ENCODE peak calls at places on chromosomes 5 and 9, in eight cellular contexts. One of them, this sample, is unnamed.

GRCh38 chr5:112146323-112146848 is 272.7 kb downstream of the EPB41L4A start:
- DNase-seq in AG10803: peak; percentile 95
- DNase-seq in sigmoid colon: peak; percentile 78
- DNase-seq in cardiac fibroblast: peak; percentile 97
- DNase-seq in choroid plexus epithelial cell: peak; percentile 94
- DNase-seq in Panc1: no peak
- DNase-seq in tibial artery: peak; percentile 53
- DNase-seq in neural progenitor cell: no peak
- DNase-seq in this sample: peak; percentile 86

GRCh38 chr9:2116073-2116472 is 100.9 kb downstream of the SMARCA2 start:
- DNase-seq in choroid plexus epithelial cell: peak; percentile 38
- DNase-seq in sigmoid colon: no peak
- DNase-seq in Panc1: no peak
- DNase-seq in cardiac fibroblast: peak; percentile 31
- DNase-seq in neural progenitor cell: peak; percentile 57
- DNase-seq in tibial artery: no peak
- DNase-seq in AG10803: peak; percentile 37
- DNase-seq in this sample: peak; percentile 12

GRCh38 chr9:102032614-102033013 is 294.2 kb upstream of the GRIN3A start:
- DNase-seq in neural progenitor cell: no peak
- DNase-seq in cardiac fibroblast: no peak
- DNase-seq in AG10803: no peak
- DNase-seq in sigmoid colon: no peak
- DNase-seq in choroid plexus epithelial cell: no peak
- DNase-seq in tibial artery: no peak
- DNase-seq in Panc1: no peak
- DNase-seq in this sample: no peak

GRCh38 chr5:123874600-123875201 is 362.7 kb downstream of the CSNK1G3 start:
- DNase-seq in Panc1: no peak
- DNase-seq in tibial artery: no peak
- DNase-seq in sigmoid colon: no peak
- DNase-seq in choroid plexus epithelial cell: peak; percentile 87
- DNase-seq in AG10803: peak; percentile 20
- DNase-seq in cardiac fibroblast: no peak
- DNase-seq in neural progenitor cell: peak; percentile 86
- DNase-seq in this sample: peak; percentile 37

GRCh38 chr5:6496207-6496584 is 47.5 kb downstream of the UBE2QL1 start:
- DNase-seq in sigmoid colon: no peak
- DNase-seq in Panc1: no peak
- DNase-seq in choroid plexus epithelial cell: no peak
- DNase-seq in neural progenitor cell: no peak
- DNase-seq in cardiac fibroblast: no peak
- DNase-seq in AG10803: no peak
- DNase-seq in tibial artery: no peak
- DNase-seq in this sample: no peak

GRCh38 chr9:70352802-70353201 is 61.7 kb downstream of the KLF9 start:
- DNase-seq in cardiac fibroblast: peak; percentile 31
- DNase-seq in AG10803: peak; percentile 17
- DNase-seq in tibial artery: no peak
- DNase-seq in sigmoid colon: no peak
- DNase-seq in Panc1: no peak
- DNase-seq in neural progenitor cell: no peak
- DNase-seq in choroid plexus epithelial cell: peak; percentile 28
- DNase-seq in this sample: peak; percentile 23

GRCh38 chr5:137470111-137470920 is 28.8 kb downstream of the SPOCK1 start:
- DNase-seq in choroid plexus epithelial cell: peak; percentile 73
- DNase-seq in sigmoid colon: peak; percentile 78
- DNase-seq in AG10803: peak; percentile 97
- DNase-seq in cardiac fibroblast: peak; percentile 99
- DNase-seq in neural progenitor cell: no peak
- DNase-seq in tibial artery: peak; percentile 80
- DNase-seq in Panc1: peak; percentile 96
- DNase-seq in this sample: peak; percentile 88

GRCh38 chr5:156096259-156096658 is 230.7 kb upstream of the SGCD start:
- DNase-seq in AG10803: peak; percentile 97
- DNase-seq in choroid plexus epithelial cell: no peak
- DNase-seq in cardiac fibroblast: no peak
- DNase-seq in neural progenitor cell: no peak
- DNase-seq in tibial artery: no peak
- DNase-seq in sigmoid colon: no peak
- DNase-seq in Panc1: no peak
- DNase-seq in this sample: peak; percentile 3

GRCh38 chr5:73834693-73835092 is 208.7 kb downstream of the ARHGEF28 start:
- DNase-seq in Panc1: no peak
- DNase-seq in tibial artery: no peak
- DNase-seq in neural progenitor cell: no peak
- DNase-seq in choroid plexus epithelial cell: no peak
- DNase-seq in cardiac fibroblast: no peak
- DNase-seq in sigmoid colon: no peak
- DNase-seq in AG10803: no peak
- DNase-seq in this sample: no peak

GRCh38 chr5:33272288-33272687 is 168.5 kb upstream of the TARS1 start:
- DNase-seq in choroid plexus epithelial cell: peak; percentile 90
- DNase-seq in tibial artery: no peak
- DNase-seq in Panc1: peak; percentile 86
- DNase-seq in cardiac fibroblast: peak; percentile 95
- DNase-seq in AG10803: peak; percentile 90
- DNase-seq in sigmoid colon: no peak
- DNase-seq in neural progenitor cell: no peak
- DNase-seq in this sample: peak; percentile 58

GRCh38 chr5:148996270-148996669 is 66.6 kb downstream of the SH3TC2 start:
- DNase-seq in AG10803: no peak
- DNase-seq in Panc1: no peak
- DNase-seq in neural progenitor cell: no peak
- DNase-seq in sigmoid colon: no peak
- DNase-seq in tibial artery: no peak
- DNase-seq in cardiac fibroblast: no peak
- DNase-seq in choroid plexus epithelial cell: no peak
- DNase-seq in this sample: no peak

GRCh38 chr9:84668204-84669007 is 1.1 kb upstream of the NTRK2 start:
- DNase-seq in tibial artery: peak; percentile 72
- DNase-seq in neural progenitor cell: peak; percentile 95
- DNase-seq in cardiac fibroblast: peak; percentile 58
- DNase-seq in sigmoid colon: no peak
- DNase-seq in AG10803: peak; percentile 42
- DNase-seq in choroid plexus epithelial cell: peak; percentile 36
- DNase-seq in Panc1: no peak
- DNase-seq in this sample: peak; percentile 12

GRCh38 chr5:122498163-122498562 is 186.1 kb downstream of the SNCAIP start:
- DNase-seq in neural progenitor cell: peak; percentile 63
- DNase-seq in cardiac fibroblast: no peak
- DNase-seq in choroid plexus epithelial cell: peak; percentile 22
- DNase-seq in sigmoid colon: no peak
- DNase-seq in AG10803: peak; percentile 42
- DNase-seq in tibial artery: no peak
- DNase-seq in Panc1: no peak
- DNase-seq in this sample: peak; percentile 27

GRCh38 chr9:136831002-136831719 is 11.1 kb upstream of the AJM1 start:
- DNase-seq in AG10803: no peak
- DNase-seq in Panc1: no peak
- DNase-seq in sigmoid colon: no peak
- DNase-seq in neural progenitor cell: no peak
- DNase-seq in tibial artery: no peak
- DNase-seq in cardiac fibroblast: no peak
- DNase-seq in choroid plexus epithelial cell: no peak
- DNase-seq in this sample: no peak

DNA sequence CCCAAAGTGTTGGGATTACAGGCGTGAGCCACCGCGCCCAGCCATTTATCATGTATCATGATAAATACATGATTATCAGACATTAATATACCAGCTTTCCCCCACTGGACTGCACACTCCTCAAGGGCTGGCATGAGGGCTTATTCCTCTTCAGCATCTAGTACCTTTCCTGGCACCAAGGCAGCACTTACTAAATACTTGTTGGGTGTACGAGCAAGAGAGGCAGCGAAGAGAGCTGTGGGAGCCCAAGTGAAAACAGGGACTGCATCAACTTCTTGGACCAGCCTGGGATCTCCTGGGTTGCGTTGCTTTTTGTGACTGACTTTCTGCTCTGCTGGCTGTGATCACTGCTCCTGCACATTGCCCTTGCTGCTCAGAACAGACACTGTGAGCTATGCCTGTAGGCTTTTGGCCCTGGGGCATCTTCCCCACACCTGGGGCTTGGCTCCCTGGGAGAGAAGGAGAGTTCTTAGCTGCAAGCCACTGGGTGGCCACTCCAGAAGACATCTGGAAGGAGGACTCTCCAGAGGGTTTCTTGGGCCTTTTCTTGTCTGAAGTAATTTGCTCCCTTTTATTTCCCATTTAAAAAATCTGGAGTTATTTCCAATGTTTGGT is 224.3 kb downstream of the NR3C1 start:
- DNase-seq in cardiac fibroblast: no peak
- DNase-seq in choroid plexus epithelial cell: no peak
- DNase-seq in sigmoid colon: no peak
- DNase-seq in tibial artery: no peak
- DNase-seq in AG10803: no peak
- DNase-seq in Panc1: no peak
- DNase-seq in neural progenitor cell: no peak
- DNase-seq in this sample: no peak
- TF ChIP-seq CTCF in cardiac fibroblast: no peak
- TF ChIP-seq CTCF in choroid plexus epithelial cell: no peak
- TF ChIP-seq CTCF in sigmoid colon: no peak
- TF ChIP-seq CTCF in tibial artery: no peak
- TF ChIP-seq CTCF in AG10803: no peak
- TF ChIP-seq CTCF in Panc1: no peak
- TF ChIP-seq CTCF in neural progenitor cell: no peak
- TF ChIP-seq CTCF in this sample: no peak

GRCh38 chr5:58493136-58493535 is 1.9 kb downstream of the GAPT start:
- DNase-seq in sigmoid colon: no peak
- DNase-seq in neural progenitor cell: no peak
- DNase-seq in tibial artery: no peak
- DNase-seq in cardiac fibroblast: no peak
- DNase-seq in AG10803: no peak
- DNase-seq in Panc1: no peak
- DNase-seq in choroid plexus epithelial cell: no peak
- DNase-seq in this sample: no peak

GRCh38 chr5:58499951-58500350 is 8.7 kb downstream of the GAPT start:
- DNase-seq in cardiac fibroblast: no peak
- DNase-seq in neural progenitor cell: no peak
- DNase-seq in tibial artery: no peak
- DNase-seq in sigmoid colon: no peak
- DNase-seq in Panc1: no peak
- DNase-seq in AG10803: no peak
- DNase-seq in choroid plexus epithelial cell: no peak
- DNase-seq in this sample: no peak

GRCh38 chr5:58499231-58499630 is 8.0 kb downstream of the GAPT start:
- DNase-seq in Panc1: no peak
- DNase-seq in AG10803: no peak
- DNase-seq in sigmoid colon: no peak
- DNase-seq in choroid plexus epithelial cell: no peak
- DNase-seq in neural progenitor cell: no peak
- DNase-seq in cardiac fibroblast: no peak
- DNase-seq in tibial artery: no peak
- DNase-seq in this sample: no peak

GRCh38 chr5:58497956-58498942 is 7.0 kb downstream of the GAPT start:
- DNase-seq in Panc1: no peak
- DNase-seq in neural progenitor cell: peak; percentile 46
- DNase-seq in choroid plexus epithelial cell: peak; percentile 64
- DNase-seq in sigmoid colon: no peak
- DNase-seq in cardiac fibroblast: peak; percentile 57
- DNase-seq in tibial artery: peak; percentile 24
- DNase-seq in AG10803: peak; percentile 30
- DNase-seq in this sample: peak; percentile 48

DNA sequence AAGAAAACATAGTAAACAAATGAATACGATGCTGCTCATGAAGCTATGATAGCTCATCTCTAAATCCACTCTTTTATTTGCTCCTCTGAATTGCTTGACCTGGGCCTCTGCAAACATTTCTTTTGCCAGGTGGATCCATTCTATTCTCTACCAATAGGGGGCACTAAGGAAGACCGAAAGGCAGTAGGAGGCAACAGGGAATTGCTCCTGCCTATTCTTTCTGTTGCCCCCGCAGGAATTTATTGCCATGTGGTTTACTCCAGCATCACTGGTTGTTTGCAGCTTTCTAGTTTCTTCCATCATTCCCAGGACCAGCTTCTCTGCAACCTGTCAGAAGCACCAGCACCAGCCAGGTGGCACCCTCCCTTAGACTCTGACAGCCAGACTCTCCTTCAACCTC is 5.3 kb downstream of the GAPT start:
- DNase-seq in sigmoid colon: no peak
- DNase-seq in cardiac fibroblast: no peak
- DNase-seq in choroid plexus epithelial cell: no peak
- DNase-seq in AG10803: no peak
- DNase-seq in Panc1: no peak
- DNase-seq in neural progenitor cell: no peak
- DNase-seq in tibial artery: no peak
- DNase-seq in this sample: no peak
- TF ChIP-seq CTCF in sigmoid colon: no peak
- TF ChIP-seq CTCF in cardiac fibroblast: peak; percentile 26
- TF ChIP-seq CTCF in choroid plexus epithelial cell: peak; percentile 42
- TF ChIP-seq CTCF in AG10803: no peak
- TF ChIP-seq CTCF in Panc1: peak; percentile 43
- TF ChIP-seq CTCF in neural progenitor cell: peak; percentile 50
- TF ChIP-seq CTCF in tibial artery: no peak
- TF ChIP-seq CTCF in this sample: peak; percentile 27

GRCh38 chr5:134559672-134560071 is 34.2 kb downstream of the JADE2 start:
- DNase-seq in Panc1: no peak
- DNase-seq in AG10803: no peak
- DNase-seq in sigmoid colon: no peak
- DNase-seq in choroid plexus epithelial cell: no peak
- DNase-seq in cardiac fibroblast: no peak
- DNase-seq in neural progenitor cell: no peak
- DNase-seq in tibial artery: no peak
- DNase-seq in this sample: no peak

GRCh38 chr5:134560698-134561097 is 35.2 kb downstream of the JADE2 start:
- DNase-seq in AG10803: no peak
- DNase-seq in cardiac fibroblast: no peak
- DNase-seq in neural progenitor cell: no peak
- DNase-seq in sigmoid colon: no peak
- DNase-seq in Panc1: no peak
- DNase-seq in tibial artery: no peak
- DNase-seq in choroid plexus epithelial cell: no peak
- DNase-seq in this sample: no peak

GRCh38 chr5:134564396-134564795 is 38.9 kb downstream of the JADE2 start:
- DNase-seq in choroid plexus epithelial cell: no peak
- DNase-seq in Panc1: no peak
- DNase-seq in AG10803: no peak
- DNase-seq in sigmoid colon: no peak
- DNase-seq in cardiac fibroblast: no peak
- DNase-seq in tibial artery: no peak
- DNase-seq in neural progenitor cell: no peak
- DNase-seq in this sample: no peak

GRCh38 chr5:134563962-134564361 is 38.5 kb downstream of the JADE2 start:
- DNase-seq in sigmoid colon: no peak
- DNase-seq in neural progenitor cell: no peak
- DNase-seq in Panc1: no peak
- DNase-seq in tibial artery: no peak
- DNase-seq in cardiac fibroblast: no peak
- DNase-seq in AG10803: no peak
- DNase-seq in choroid plexus epithelial cell: no peak
- DNase-seq in this sample: no peak

GRCh38 chr5:134561871-134562296 is 36.4 kb downstream of the JADE2 start:
- DNase-seq in Panc1: no peak
- DNase-seq in neural progenitor cell: peak; percentile 69
- DNase-seq in choroid plexus epithelial cell: peak; percentile 74
- DNase-seq in cardiac fibroblast: peak; percentile 77
- DNase-seq in sigmoid colon: no peak
- DNase-seq in tibial artery: no peak
- DNase-seq in AG10803: peak; percentile 54
- DNase-seq in this sample: peak; percentile 42
- TF ChIP-seq CTCF in Panc1: no peak
- TF ChIP-seq CTCF in neural progenitor cell: peak; percentile 69
- TF ChIP-seq CTCF in choroid plexus epithelial cell: peak; percentile 68
- TF ChIP-seq CTCF in cardiac fibroblast: peak; percentile 46
- TF ChIP-seq CTCF in sigmoid colon: no peak
- TF ChIP-seq CTCF in tibial artery: no peak
- TF ChIP-seq CTCF in AG10803: peak; percentile 59
- TF ChIP-seq CTCF in this sample: peak; percentile 55

GRCh38 chr9:96854073-96854876 is at the start of gene ZNF782:
- DNase-seq in cardiac fibroblast: peak; percentile 95
- DNase-seq in neural progenitor cell: peak; percentile 98
- DNase-seq in Panc1: peak; percentile 64
- DNase-seq in sigmoid colon: peak; percentile 95
- DNase-seq in AG10803: peak; percentile 88
- DNase-seq in tibial artery: peak; percentile 93
- DNase-seq in choroid plexus epithelial cell: peak; percentile 95
- DNase-seq in this sample: peak; percentile 93
- TF ChIP-seq CTCF in cardiac fibroblast: no peak
- TF ChIP-seq CTCF in neural progenitor cell: peak; percentile 5
- TF ChIP-seq CTCF in Panc1: no peak
- TF ChIP-seq CTCF in sigmoid colon: no peak
- TF ChIP-seq CTCF in AG10803: no peak
- TF ChIP-seq CTCF in tibial artery: no peak
- TF ChIP-seq CTCF in choroid plexus epithelial cell: no peak
- TF ChIP-seq CTCF in this sample: no peak